ENCODE peak calls at places on chromosome X, in six cellular contexts. Z is adrenal gland, W is H54, I is body of pancreas, S is A549, N is IMR-90. Y is an unnamed sample.

GRCh38 chrX:1531106-1531890 is 5.7 kb downstream of the P2RY8 start:
- DNase-seq in I (no peak), N (no peak), S (no peak), W (no peak), Z (peak), Y (no peak)

GRCh38 chrX:57178605-57179004 is 41.4 kb upstream of the SPIN2A start:
- DNase-seq in N (no peak), S (no peak), W (no peak), I (no peak), Z (no peak), Y (no peak)

GRCh38 chrX:108439434-108439883 is at the start of gene COL4A5:
- DNase-seq in S (peak), W (peak), Z (peak), I (peak), N (peak), Y (peak)

GRCh38 chrX:71067727-71068051 is 445 bp downstream of the SNX12 start:
- DNase-seq in S (no peak), I (no peak), N (no peak), Z (no peak), W (no peak), Y (no peak)

GRCh38 chrX:152833378-152833777 is 2.5 kb downstream of the NSDHL start:
- DNase-seq in N (no peak), Z (no peak), W (no peak), S (no peak), I (no peak), Y (no peak)

GRCh38 chrX:63250253-63250868 is 100.8 kb downstream of the SPIN4 start:
- DNase-seq in I (peak), S (peak), N (peak), Z (peak), W (no peak), Y (no peak)

GRCh38 chrX:12751887-12752286 is 39.3 kb upstream of the PRPS2 start:
- DNase-seq in S (no peak), Z (no peak), W (no peak), I (peak), N (no peak), Y (no peak)

GRCh38 chrX:119468930-119469635 is 839 bp downstream of the SLC25A5 start:
- DNase-seq in W (peak), S (peak), Z (peak), I (peak), N (peak), Y (peak)

GRCh38 chrX:103913356-103914020 is 48.9 kb upstream of the TMSB15B start:
- DNase-seq in I (no peak), N (peak), W (no peak), Z (no peak), S (no peak), Y (no peak)

GRCh38 chrX:103376118-103376978 is at the start of gene BEX3:
- DNase-seq in S (peak), W (no peak), I (peak), N (peak), Z (peak), Y (peak)

GRCh38 chrX:119693996-119694451 is 1.1 kb upstream of the SEPTIN6 start:
- DNase-seq in Z (peak), I (no peak), S (no peak), N (no peak), W (no peak), Y (peak)

GRCh38 chrX:134599173-134599914 is 58.9 kb downstream of the PLAC1 start:
- DNase-seq in Z (no peak), W (no peak), S (no peak), I (no peak), N (peak), Y (no peak)

GRCh38 chrX:72041901-72042859 is 89.5 kb downstream of the RTL5 start:
- DNase-seq in I (no peak), W (no peak), S (no peak), Z (no peak), N (peak), Y (peak)

GRCh38 chrX:28610746-28611145 is 23.5 kb downstream of the IL1RAPL1 start:
- DNase-seq in W (no peak), N (no peak), I (no peak), Z (no peak), S (no peak), Y (no peak)

GRCh38 chrX:46573896-46574336 is 351 bp downstream of the CHST7 start:
- DNase-seq in Z (peak), I (peak), N (peak), S (peak), W (no peak), Y (peak)

GRCh38 chrX:140292961-140293360 is 211.9 kb downstream of the SOX3 start:
- DNase-seq in N (no peak), W (no peak), S (no peak), Z (no peak), I (no peak), Y (no peak)

GRCh38 chrX:74242484-74243138 is 61.4 kb upstream of the ZCCHC13 start:
- DNase-seq in Z (no peak), S (no peak), W (no peak), N (peak), I (no peak), Y (no peak)

GRCh38 chrX:40145001-40145631 is 47.4 kb upstream of the BCOR start:
- DNase-seq in Z (no peak), S (no peak), W (no peak), I (no peak), N (no peak), Y (peak)

GRCh38 chrX:40145670-40146470 is 48.1 kb upstream of the BCOR start:
- DNase-seq in Z (no peak), N (no peak), I (no peak), S (no peak), W (no peak), Y (no peak)

GRCh38 chrX:40148189-40148438 is 50.4 kb upstream of the BCOR start:
- DNase-seq in N (no peak), W (no peak), S (no peak), Z (no peak), I (no peak), Y (no peak)

GRCh38 chrX:40147399-40148188 is 49.8 kb upstream of the BCOR start:
- DNase-seq in Z (no peak), S (no peak), N (no peak), W (no peak), I (no peak), Y (no peak)

DNA sequence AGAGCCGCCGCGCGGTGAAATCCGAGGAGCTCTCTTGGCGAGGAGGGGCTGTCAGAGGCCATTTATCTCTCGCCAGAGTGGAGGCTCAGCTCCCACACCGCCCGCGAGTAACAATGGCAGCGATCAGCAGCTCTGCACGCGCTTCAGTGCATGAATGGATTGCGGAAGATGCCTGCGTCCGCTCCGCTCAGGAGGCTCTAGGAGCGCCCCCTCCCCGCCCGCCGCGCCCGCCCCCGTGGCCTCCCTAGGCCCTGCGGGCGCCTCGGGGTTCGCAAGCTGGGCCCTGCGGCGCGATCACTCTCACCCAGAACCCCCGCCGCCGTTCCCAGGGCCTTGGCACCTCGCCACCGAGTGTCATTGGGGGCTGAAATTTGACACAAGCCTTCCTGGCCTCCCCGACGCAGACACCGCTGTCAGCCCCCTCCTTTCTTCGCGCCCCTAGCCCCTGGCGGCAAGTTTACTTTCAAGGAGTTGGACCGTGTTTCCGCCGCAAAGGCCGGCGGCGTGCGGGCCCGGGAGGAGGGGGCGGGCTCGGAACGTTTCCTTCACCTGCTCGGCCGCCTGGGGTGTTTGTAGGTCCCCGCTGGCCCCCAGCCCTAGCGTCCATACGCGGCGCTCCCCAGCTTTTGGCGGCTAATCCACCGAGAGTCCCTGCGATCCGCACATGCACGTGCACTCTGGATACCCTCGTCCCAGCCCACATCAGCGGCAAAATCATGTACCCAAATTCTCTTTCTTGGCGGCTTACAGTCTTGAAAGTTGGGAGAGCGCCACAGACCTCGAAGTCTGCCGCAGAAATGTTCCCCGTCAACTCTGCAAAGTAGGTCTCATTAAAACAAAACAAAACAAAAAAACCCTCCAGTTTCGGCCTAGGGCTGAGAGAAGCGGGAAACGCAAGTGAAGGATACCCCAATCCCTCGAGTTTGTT is 49.0 kb upstream of the BCOR start:
- DNase-seq in S (no peak), N (peak), I (peak), W (no peak), Z (no peak), Y (peak)
- TF ChIP-seq POLR2A in S (no peak), N (no peak), I (peak), W (no peak), Z (no peak), Y (no peak)

GRCh38 chrX:54695816-54696487 is 102.1 kb downstream of the ITIH6 start:
- DNase-seq in Z (no peak), W (no peak), I (no peak), S (no peak), N (no peak), Y (no peak)

GRCh38 chrX:54695231-54695630 is 102.8 kb downstream of the ITIH6 start:
- DNase-seq in Z (no peak), W (no peak), N (peak), I (no peak), S (no peak), Y (no peak)
- TF ChIP-seq POLR2A in Z (no peak), W (no peak), N (no peak), I (no peak), S (no peak), Y (no peak)

GRCh38 chrX:15675490-15675921 is 10.9 kb upstream of the CLTRN start:
- DNase-seq in W (peak), N (no peak), Z (peak), S (peak), I (peak), Y (peak)
- TF ChIP-seq POLR2A in W (peak), N (peak), Z (peak), S (peak), I (no peak), Y (peak)

GRCh38 chrX:66039916-66040315 is at the start of gene VSIG4:
- DNase-seq in W (no peak), N (no peak), S (no peak), I (no peak), Z (peak), Y (no peak)
- TF ChIP-seq POLR2A in W (no peak), N (no peak), S (no peak), I (peak), Z (peak), Y (no peak)

GRCh38 chrX:48927125-48927524 is 8.3 kb upstream of the PIM2 start:
- DNase-seq in W (no peak), S (no peak), I (no peak), Z (no peak), N (no peak), Y (no peak)

GRCh38 chrX:48923771-48924170 is 4.9 kb upstream of the PIM2 start:
- DNase-seq in S (no peak), W (no peak), I (no peak), N (no peak), Z (no peak), Y (no peak)

GRCh38 chrX:48920713-48921104 is 1.9 kb upstream of the PIM2 start:
- DNase-seq in S (no peak), Z (no peak), W (no peak), I (no peak), N (no peak), Y (no peak)

GRCh38 chrX:48927736-48928382 is 9.0 kb upstream of the PIM2 start:
- DNase-seq in S (no peak), Z (no peak), I (no peak), N (no peak), W (no peak), Y (no peak)

DNA sequence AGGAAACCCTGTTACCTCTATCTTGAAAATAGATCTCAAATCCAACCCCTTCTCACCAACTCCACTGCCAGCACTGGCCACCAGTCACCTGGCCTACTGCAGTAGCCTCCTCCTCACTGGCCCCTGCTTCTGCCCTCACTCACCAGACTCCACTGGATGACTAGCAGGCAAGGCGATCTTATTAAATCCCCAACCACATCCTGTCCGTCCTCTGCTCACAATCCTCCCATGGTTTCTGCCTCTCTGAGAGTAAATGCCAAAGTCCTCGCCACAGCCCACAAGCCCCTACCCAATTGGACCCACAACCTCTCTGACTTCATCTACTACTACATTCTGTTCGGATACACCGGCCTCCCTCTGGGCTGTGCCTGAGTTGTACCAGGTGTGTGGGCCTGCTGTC is 5.4 kb upstream of the PIM2 start:
- DNase-seq in S (no peak), W (no peak), I (no peak), N (no peak), Z (no peak), Y (no peak)
- TF ChIP-seq POLR2A in S (no peak), W (no peak), I (no peak), N (no peak), Z (no peak), Y (no peak)

GRCh38 chrX:9293051-9293496 is 171.8 kb upstream of the TBL1X start:
- DNase-seq in I (no peak), S (no peak), W (no peak), N (no peak), Z (no peak), Y (no peak)
- TF ChIP-seq POLR2A in I (no peak), S (no peak), W (no peak), N (no peak), Z (no peak), Y (no peak)